ENCODE peak calls at places on chromosomes 12 and 14, in seven cellular contexts. B is MM.1S, H is pancreas, W is heart left ventricle, D is IMR-90, M is K562, J is OCI-LY7. A is an unnamed sample.

GRCh38 chr14:63426838-63427237 is 108.1 kb upstream of the GPHB5 start:
- DNase-seq in W (no peak), J (no peak), B (no peak), D (no peak), H (no peak), M (no peak), A (no peak)

GRCh38 chr12:2339022-2339431 is 286.2 kb downstream of the CACNA1C start:
- DNase-seq in M (no peak), J (no peak), B (no peak), D (peak; percentile 96), H (no peak), W (no peak), A (no peak)

GRCh38 chr14:56342419-56342901 is 224.2 kb downstream of the PELI2 start:
- DNase-seq in B (no peak), D (peak; percentile 86), W (no peak), H (no peak), M (no peak), J (no peak), A (no peak)

GRCh38 chr12:112097641-112098040 is 10.9 kb downstream of the NAA25 start:
- DNase-seq in W (no peak), D (no peak), H (no peak), B (no peak), M (no peak), J (no peak), A (no peak)

GRCh38 chr12:24997970-24998582 is 49.2 kb upstream of the BCAT1 start:
- DNase-seq in H (no peak), M (no peak), B (peak; percentile 82), J (peak; percentile 96), W (no peak), D (peak; percentile 91), A (no peak)

GRCh38 chr12:130124106-130124505 is 38.2 kb upstream of the FZD10 start:
- DNase-seq in W (no peak), M (no peak), H (no peak), J (no peak), D (no peak), B (no peak), A (no peak)

GRCh38 chr14:65993103-65993502 is 493.1 kb upstream of the CCDC196 start:
- DNase-seq in W (no peak), B (peak; percentile 7), D (no peak), M (no peak), H (no peak), J (no peak), A (peak; percentile 76)

GRCh38 chr12:4051616-4052015 is 178.4 kb upstream of the PARP11 start:
- DNase-seq in B (no peak), W (no peak), J (no peak), M (no peak), H (no peak), D (no peak), A (no peak)

GRCh38 chr14:61527325-61528100 is 167.8 kb upstream of the HIF1A start:
- DNase-seq in B (no peak), D (peak; percentile 91), H (peak; percentile 45), M (peak; percentile 31), J (no peak), W (no peak), A (no peak)

GRCh38 chr14:36524220-36524837 is 4.3 kb upstream of the NKX2-1 start:
- DNase-seq in J (no peak), W (no peak), B (no peak), M (no peak), D (no peak), H (no peak), A (no peak)

GRCh38 chr14:65849096-65849495 is 436.6 kb downstream of the FUT8 start:
- DNase-seq in W (no peak), M (no peak), J (no peak), D (no peak), H (no peak), B (no peak), A (no peak)

GRCh38 chr12:87136330-87136976 is 880.3 kb upstream of the MGAT4C start:
- DNase-seq in H (no peak), B (peak; percentile 37), J (no peak), M (no peak), D (peak; percentile 60), W (no peak), A (no peak)

GRCh38 chr14:54364555-54365415 is 32.0 kb upstream of the CDKN3 start:
- DNase-seq in M (no peak), B (no peak), H (no peak), J (no peak), D (peak; percentile 37), W (peak; percentile 62), A (no peak)

GRCh38 chr12:122309564-122310121 is 43.3 kb upstream of the VPS33A start:
- DNase-seq in H (no peak), J (no peak), W (no peak), M (no peak), D (peak; percentile 31), B (no peak), A (no peak)
- H3K36me3 ChIP-seq in H (no peaks in the 10 kb centered on the region), J (no peaks in the 10 kb centered on the region), W (peaks cover 95% of the 10 kb centered on the region), M (peaks cover 19% of the 10 kb centered on the region), D (peaks cover 25% of the 10 kb centered on the region), B (no peaks in the 10 kb centered on the region), A (peaks cover 42% of the 10 kb centered on the region)

DNA sequence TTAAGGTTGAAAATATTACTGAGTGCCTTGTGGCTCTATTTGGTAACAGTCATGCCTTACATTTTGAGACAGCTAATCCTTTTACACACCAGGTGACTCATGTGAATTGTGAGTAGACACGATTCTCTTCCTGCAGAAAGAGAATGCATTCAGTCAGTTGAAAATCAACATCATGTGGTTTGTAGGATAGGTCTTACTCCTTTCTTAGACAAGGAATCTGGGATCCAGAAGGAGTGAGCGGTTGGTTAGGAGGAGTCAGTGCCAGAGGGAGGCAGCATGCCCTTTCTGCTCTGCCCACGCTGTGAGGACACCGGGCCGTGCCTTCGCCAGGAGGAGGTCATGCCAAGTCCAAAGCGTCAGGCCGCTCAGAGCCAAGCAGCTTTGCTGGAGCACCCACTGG is 47.6 kb downstream of the TRAF3 start:
- DNase-seq in H (no peak), D (peak; percentile 86), J (no peak), W (peak; percentile 51), M (no peak), B (no peak), A (no peak)
- H3K4me1 ChIP-seq in H (no peaks in the 10 kb centered on the region), D (peaks cover 18% of the 10 kb centered on the region), J (no peaks in the 10 kb centered on the region), W (peaks cover 5% of the 10 kb centered on the region), M (peaks cover 27% of the 10 kb centered on the region), B (no peaks in the 10 kb centered on the region), A (no peaks in the 10 kb centered on the region)

GRCh38 chr12:133010657-133011297 is 24.6 kb downstream of the ZNF26 start:
- DNase-seq in W (no peak), B (no peak), H (no peak), D (no peak), M (no peak), J (no peak), A (no peak)
- H3K36me3 ChIP-seq in W (peaks cover 81% of the 10 kb centered on the region), B (peaks cover 7% of the 10 kb centered on the region), H (peaks cover 28% of the 10 kb centered on the region), D (peaks cover 52% of the 10 kb centered on the region), M (peaks cover 28% of the 10 kb centered on the region), J (peaks cover 87% of the 10 kb centered on the region), A (peaks cover 98% of the 10 kb centered on the region)

GRCh38 chr12:56631790-56632700 is 1.9 kb upstream of the BAZ2A start:
- DNase-seq in B (peak; percentile 50), D (peak; percentile 30), J (peak; percentile 77), H (peak; percentile 78), M (peak; percentile 85), W (peak; percentile 80), A (no peak)

GRCh38 chr12:56634242-56634836 is 4.2 kb upstream of the BAZ2A start:
- DNase-seq in D (no peak), W (peak; percentile 54), H (peak; percentile 84), B (peak; percentile 63), M (peak; percentile 88), J (peak; percentile 46), A (peak; percentile 57)

GRCh38 chr12:56634837-56635538 is 4.9 kb upstream of the BAZ2A start:
- DNase-seq in J (peak; percentile 85), H (peak; percentile 83), D (peak; percentile 84), M (peak; percentile 93), W (peak; percentile 80), B (peak; percentile 84), A (peak; percentile 73)

GRCh38 chr12:56632701-56633464 is 2.8 kb upstream of the BAZ2A start:
- DNase-seq in J (peak; percentile 28), M (no peak), W (no peak), B (no peak), H (no peak), D (no peak), A (no peak)

GRCh38 chr12:56633465-56634241 is 3.5 kb upstream of the BAZ2A start:
- DNase-seq in D (no peak), W (no peak), H (no peak), B (no peak), M (no peak), J (no peak), A (no peak)
- H3K4me1 ChIP-seq in D (peaks cover 14% of the 10 kb centered on the region), W (peaks cover 67% of the 10 kb centered on the region), H (peaks cover 28% of the 10 kb centered on the region), B (peaks cover 46% of the 10 kb centered on the region), M (peaks cover 48% of the 10 kb centered on the region), J (peaks cover 68% of the 10 kb centered on the region), A (peaks cover 63% of the 10 kb centered on the region)

GRCh38 chr12:57196956-57197355 is 19.6 kb upstream of the NXPH4 start:
- DNase-seq in M (no peak), W (no peak), D (no peak), B (no peak), H (no peak), J (no peak), A (no peak)
- H3K36me3 ChIP-seq in M (no peaks in the 10 kb centered on the region), W (peaks cover 100% of the 10 kb centered on the region), D (peaks cover 100% of the 10 kb centered on the region), B (no peaks in the 10 kb centered on the region), H (no peaks in the 10 kb centered on the region), J (no peaks in the 10 kb centered on the region), A (no peaks in the 10 kb centered on the region)

GRCh38 chr14:103527408-103528157 is 1.4 kb upstream of the TRMT61A start:
- DNase-seq in M (no peak), H (no peak), J (peak; percentile 45), W (no peak), B (no peak), D (no peak), A (no peak)
- H3K4me1 ChIP-seq in M (peaks cover 85% of the 10 kb centered on the region), H (peaks cover 32% of the 10 kb centered on the region), J (peaks cover 28% of the 10 kb centered on the region), W (peaks cover 71% of the 10 kb centered on the region), B (no peaks in the 10 kb centered on the region), D (peaks cover 11% of the 10 kb centered on the region), A (peaks cover 35% of the 10 kb centered on the region)

GRCh38 chr12:71640316-71640715 is 23.3 kb downstream of the ZFC3H1 start:
- DNase-seq in W (no peak), B (no peak), M (no peak), J (no peak), H (no peak), D (no peak), A (no peak)

GRCh38 chr12:71636704-71637115 is 26.9 kb downstream of the ZFC3H1 start:
- DNase-seq in W (no peak), B (peak; percentile 76), J (peak; percentile 83), H (no peak), M (peak; percentile 70), D (peak; percentile 72), A (no peak)

GRCh38 chr12:71641390-71641789 is 22.3 kb downstream of the ZFC3H1 start:
- DNase-seq in D (no peak), M (peak; percentile 58), W (no peak), B (no peak), H (no peak), J (no peak), A (no peak)

GRCh38 chr12:71639341-71639760 is 24.3 kb downstream of the ZFC3H1 start:
- DNase-seq in D (no peak), J (peak; percentile 31), B (peak; percentile 21), H (no peak), W (no peak), M (peak; percentile 43), A (no peak)

DNA sequence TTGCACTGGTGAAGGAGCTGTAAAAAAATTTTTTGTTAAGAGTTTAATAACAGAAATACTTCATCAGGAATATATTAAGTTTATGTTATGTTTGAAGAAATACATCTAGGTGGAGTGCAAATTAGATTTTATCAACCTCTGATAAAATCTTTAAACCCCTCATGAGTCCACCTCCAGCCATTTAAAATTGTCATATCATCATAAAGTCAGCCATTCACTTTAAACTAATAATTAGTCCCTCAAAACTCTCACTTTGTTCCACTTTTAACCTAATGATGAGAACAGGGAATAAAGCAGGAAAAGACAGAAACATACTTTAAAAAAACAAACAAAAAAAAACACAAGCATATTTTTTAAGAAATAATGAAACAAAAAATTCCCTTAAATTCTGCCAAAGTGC is 25.1 kb downstream of the ZFC3H1 start:
- DNase-seq in B (no peak), D (no peak), H (no peak), J (no peak), W (no peak), M (no peak), A (no peak)
- H3K36me3 ChIP-seq in B (peaks cover 20% of the 10 kb centered on the region), D (peaks cover 47% of the 10 kb centered on the region), H (peaks cover 2% of the 10 kb centered on the region), J (peaks cover 95% of the 10 kb centered on the region), W (peaks cover 100% of the 10 kb centered on the region), M (peaks cover 96% of the 10 kb centered on the region), A (peaks cover 86% of the 10 kb centered on the region)